ENCODE peak calls at places on chromosome 10, in seven cellular contexts. One of them, this sample, is unnamed.
A peak's percentile ranks its signal among the peaks of the same experiment; 100 is the strongest.

GRCh38 chr10:44051584-44052385 is 333.1 kb downstream of the CXCL12 start:
- DNase-seq in fibroblast of lung: peak; percentile 91
- DNase-seq in brain microvascular endothelial cell: peak; percentile 72
- DNase-seq in GM12865: no peak
- DNase-seq in GM19239: no peak
- DNase-seq in MM.1S: no peak
- DNase-seq in AG09309: no peak
- DNase-seq in this sample: no peak

GRCh38 chr10:35336921-35337741 is 822 bp downstream of the CCNY start:
- DNase-seq in fibroblast of lung: peak; percentile 40
- DNase-seq in brain microvascular endothelial cell: no peak
- DNase-seq in GM12865: no peak
- DNase-seq in GM19239: no peak
- DNase-seq in MM.1S: peak; percentile 28
- DNase-seq in AG09309: no peak
- DNase-seq in this sample: peak; percentile 62

GRCh38 chr10:12844796-12845524 is 156.6 kb downstream of the CCDC3 start:
- DNase-seq in fibroblast of lung: peak; percentile 92
- DNase-seq in brain microvascular endothelial cell: peak; percentile 86
- DNase-seq in GM12865: no peak
- DNase-seq in GM19239: no peak
- DNase-seq in MM.1S: no peak
- DNase-seq in AG09309: peak; percentile 33
- DNase-seq in this sample: no peak

GRCh38 chr10:112213836-112214235 is 30.3 kb upstream of the GPAM start:
- DNase-seq in fibroblast of lung: no peak
- DNase-seq in brain microvascular endothelial cell: no peak
- DNase-seq in GM12865: no peak
- DNase-seq in GM19239: no peak
- DNase-seq in MM.1S: no peak
- DNase-seq in AG09309: no peak
- DNase-seq in this sample: no peak

GRCh38 chr10:86665218-86665607 is 3.1 kb upstream of the LDB3 start:
- DNase-seq in fibroblast of lung: no peak
- DNase-seq in brain microvascular endothelial cell: no peak
- DNase-seq in GM12865: no peak
- DNase-seq in GM19239: no peak
- DNase-seq in MM.1S: no peak
- DNase-seq in AG09309: no peak
- DNase-seq in this sample: no peak

GRCh38 chr10:69086131-69086530 is 1.8 kb upstream of the SRGN start:
- DNase-seq in fibroblast of lung: no peak
- DNase-seq in brain microvascular endothelial cell: no peak
- DNase-seq in GM12865: no peak
- DNase-seq in GM19239: no peak
- DNase-seq in MM.1S: no peak
- DNase-seq in AG09309: no peak
- DNase-seq in this sample: peak; percentile 19

GRCh38 chr10:97109562-97109961 is 76.2 kb downstream of the SLIT1 start:
- DNase-seq in fibroblast of lung: no peak
- DNase-seq in brain microvascular endothelial cell: no peak
- DNase-seq in GM12865: no peak
- DNase-seq in GM19239: no peak
- DNase-seq in MM.1S: no peak
- DNase-seq in AG09309: no peak
- DNase-seq in this sample: no peak

GRCh38 chr10:91549296-91549695 is 83.6 kb downstream of the PPP1R3C start:
- DNase-seq in fibroblast of lung: peak; percentile 8
- DNase-seq in brain microvascular endothelial cell: no peak
- DNase-seq in GM12865: no peak
- DNase-seq in GM19239: no peak
- DNase-seq in MM.1S: no peak
- DNase-seq in AG09309: no peak
- DNase-seq in this sample: no peak